ENCODE peak calls at places on chromosomes 2 and 18, in five cellular contexts. One of them, this sample, is unnamed.

GRCh38 chr2:146844226-146844990 is 1000.4 kb upstream of the ACVR2A start:
- DNase-seq in A549: no peak
- DNase-seq in Peyer's patch: no peak
- DNase-seq in H1: no peak
- DNase-seq in ovary: no peak
- DNase-seq in this sample: no peak

GRCh38 chr2:219707496-219708285 is 80.3 kb downstream of the SLC4A3 start:
- DNase-seq in A549: no peak
- DNase-seq in Peyer's patch: no peak
- DNase-seq in H1: no peak
- DNase-seq in ovary: no peak
- DNase-seq in this sample: no peak

GRCh38 chr2:54539683-54540082 is 83.6 kb downstream of the SPTBN1 start:
- DNase-seq in A549: no peak
- DNase-seq in Peyer's patch: no peak
- DNase-seq in H1: no peak
- DNase-seq in ovary: no peak
- DNase-seq in this sample: no peak

GRCh38 chr18:26992920-26993319 is 127.4 kb upstream of the AQP4 start:
- DNase-seq in A549: no peak
- DNase-seq in Peyer's patch: no peak
- DNase-seq in H1: no peak
- DNase-seq in ovary: no peak
- DNase-seq in this sample: no peak

GRCh38 chr2:17878222-17879136 is at the start of gene KCNS3:
- DNase-seq in A549: peak
- DNase-seq in Peyer's patch: peak
- DNase-seq in H1: peak
- DNase-seq in ovary: no peak
- DNase-seq in this sample: peak

GRCh38 chr2:207952564-207953345 is 72.6 kb downstream of the PLEKHM3 start:
- DNase-seq in A549: no peak
- DNase-seq in Peyer's patch: no peak
- DNase-seq in H1: no peak
- DNase-seq in ovary: no peak
- DNase-seq in this sample: no peak

GRCh38 chr18:30675905-30676620 is 366.5 kb downstream of the DSC3 start:
- DNase-seq in A549: no peak
- DNase-seq in Peyer's patch: no peak
- DNase-seq in H1: no peak
- DNase-seq in ovary: no peak
- DNase-seq in this sample: no peak

GRCh38 chr2:160379399-160379798 is 114.2 kb downstream of the RBMS1 start:
- DNase-seq in A549: no peak
- DNase-seq in Peyer's patch: no peak
- DNase-seq in H1: no peak
- DNase-seq in ovary: no peak
- DNase-seq in this sample: no peak

GRCh38 chr2:71832844-71833243 is 314.8 kb downstream of the CYP26B1 start:
- DNase-seq in A549: no peak
- DNase-seq in Peyer's patch: no peak
- DNase-seq in H1: no peak
- DNase-seq in ovary: no peak
- DNase-seq in this sample: no peak

GRCh38 chr2:43458002-43458628 is 137.7 kb downstream of the THADA start:
- DNase-seq in A549: no peak
- DNase-seq in Peyer's patch: no peak
- DNase-seq in H1: no peak
- DNase-seq in ovary: no peak
- DNase-seq in this sample: no peak

GRCh38 chr2:218296200-218296599 is 3.9 kb upstream of the TMBIM1 start:
- DNase-seq in A549: no peak
- DNase-seq in Peyer's patch: no peak
- DNase-seq in H1: no peak
- DNase-seq in ovary: no peak
- DNase-seq in this sample: no peak

GRCh38 chr18:47404845-47405244 is 153.4 kb upstream of the SKOR2 start:
- DNase-seq in A549: no peak
- DNase-seq in Peyer's patch: no peak
- DNase-seq in H1: no peak
- DNase-seq in ovary: no peak
- DNase-seq in this sample: no peak

GRCh38 chr2:69624153-69624552 is 19.4 kb downstream of the AAK1 start:
- DNase-seq in A549: no peak
- DNase-seq in Peyer's patch: no peak
- DNase-seq in H1: no peak
- DNase-seq in ovary: no peak
- DNase-seq in this sample: no peak

GRCh38 chr2:50582164-50582563 is 449.8 kb downstream of the NRXN1 start:
- DNase-seq in A549: no peak
- DNase-seq in Peyer's patch: no peak
- DNase-seq in H1: no peak
- DNase-seq in ovary: no peak
- DNase-seq in this sample: no peak

GRCh38 chr2:239938651-239939486 is 86.3 kb downstream of the NDUFA10 start:
- DNase-seq in A549: no peak
- DNase-seq in Peyer's patch: peak
- DNase-seq in H1: no peak
- DNase-seq in ovary: peak
- DNase-seq in this sample: no peak

GRCh38 chr2:176638167-176639015 is 369.1 kb downstream of the MTX2 start:
- DNase-seq in A549: peak
- DNase-seq in Peyer's patch: peak
- DNase-seq in H1: peak
- DNase-seq in ovary: peak
- DNase-seq in this sample: peak

GRCh38 chr2:227177592-227178336 is 13.3 kb downstream of the COL4A3 start:
- DNase-seq in A549: no peak
- DNase-seq in Peyer's patch: no peak
- DNase-seq in H1: no peak
- DNase-seq in ovary: no peak
- DNase-seq in this sample: no peak

GRCh38 chr2:178101321-178102079 is 10.7 kb upstream of the RBM45 start:
- DNase-seq in A549: no peak
- DNase-seq in Peyer's patch: no peak
- DNase-seq in H1: no peak
- DNase-seq in ovary: no peak
- DNase-seq in this sample: no peak

GRCh38 chr2:36695746-36696415 is 626 bp upstream of the VIT start:
- DNase-seq in A549: no peak
- DNase-seq in Peyer's patch: no peak
- DNase-seq in H1: no peak
- DNase-seq in ovary: no peak
- DNase-seq in this sample: no peak

GRCh38 chr2:107334311-107334710 is 448.3 kb upstream of the ST6GAL2 start:
- DNase-seq in A549: no peak
- DNase-seq in Peyer's patch: no peak
- DNase-seq in H1: no peak
- DNase-seq in ovary: no peak
- DNase-seq in this sample: no peak

GRCh38 chr18:21183670-21184069 is 58.4 kb upstream of the GREB1L start:
- DNase-seq in A549: no peak
- DNase-seq in Peyer's patch: no peak
- DNase-seq in H1: no peak
- DNase-seq in ovary: no peak
- DNase-seq in this sample: no peak

GRCh38 chr2:237404413-237404812 is 9.6 kb downstream of the COL6A3 start:
- DNase-seq in A549: no peak
- DNase-seq in Peyer's patch: no peak
- DNase-seq in H1: no peak
- DNase-seq in ovary: no peak
- DNase-seq in this sample: no peak

GRCh38 chr2:196276421-196276820 is 105.0 kb upstream of the STK17B start:
- DNase-seq in A549: no peak
- DNase-seq in Peyer's patch: no peak
- DNase-seq in H1: no peak
- DNase-seq in ovary: no peak
- DNase-seq in this sample: no peak

GRCh38 chr2:54423213-54423612 is 32.9 kb upstream of the SPTBN1 start:
- DNase-seq in A549: no peak
- DNase-seq in Peyer's patch: no peak
- DNase-seq in H1: no peak
- DNase-seq in ovary: no peak
- DNase-seq in this sample: no peak

GRCh38 chr2:53362934-53363333 is 404.7 kb upstream of the CHAC2 start:
- DNase-seq in A549: no peak
- DNase-seq in Peyer's patch: no peak
- DNase-seq in H1: no peak
- DNase-seq in ovary: no peak
- DNase-seq in this sample: no peak

GRCh38 chr18:36539674-36540073 is 242.2 kb downstream of the FHOD3 start:
- DNase-seq in A549: no peak
- DNase-seq in Peyer's patch: no peak
- DNase-seq in H1: no peak
- DNase-seq in ovary: no peak
- DNase-seq in this sample: no peak

GRCh38 chr2:27078267-27079194 is at the start of gene EMILIN1:
- DNase-seq in A549: no peak
- DNase-seq in Peyer's patch: no peak
- DNase-seq in H1: peak
- DNase-seq in ovary: peak
- DNase-seq in this sample: peak

GRCh38 chr2:33967103-33967502 is 368.0 kb upstream of the FAM98A start:
- DNase-seq in A549: no peak
- DNase-seq in Peyer's patch: no peak
- DNase-seq in H1: no peak
- DNase-seq in ovary: no peak
- DNase-seq in this sample: no peak

GRCh38 chr2:133438026-133438425 is 130.2 kb downstream of the NCKAP5 start:
- DNase-seq in A549: no peak
- DNase-seq in Peyer's patch: no peak
- DNase-seq in H1: no peak
- DNase-seq in ovary: no peak
- DNase-seq in this sample: no peak

GRCh38 chr18:48129621-48130082 is 199.2 kb upstream of the SMAD2 start:
- DNase-seq in A549: no peak
- DNase-seq in Peyer's patch: no peak
- DNase-seq in H1: no peak
- DNase-seq in ovary: peak
- DNase-seq in this sample: peak

GRCh38 chr2:2333076-2333475 is 2.0 kb upstream of the MYT1L start:
- DNase-seq in A549: no peak
- DNase-seq in Peyer's patch: no peak
- DNase-seq in H1: no peak
- DNase-seq in ovary: no peak
- DNase-seq in this sample: no peak

GRCh38 chr18:10724666-10725065 is 198.8 kb downstream of the NAPG start:
- DNase-seq in A549: no peak
- DNase-seq in Peyer's patch: no peak
- DNase-seq in H1: no peak
- DNase-seq in ovary: no peak
- DNase-seq in this sample: no peak
- TF ChIP-seq POLR2A in A549: no peak
- TF ChIP-seq POLR2A in Peyer's patch: no peak
- TF ChIP-seq POLR2A in H1: no peak
- TF ChIP-seq POLR2A in ovary: no peak
- TF ChIP-seq POLR2A in this sample: no peak

GRCh38 chr2:28325173-28325566 is 67.5 kb upstream of the FOSL2 start:
- DNase-seq in A549: no peak
- DNase-seq in Peyer's patch: no peak
- DNase-seq in H1: no peak
- DNase-seq in ovary: no peak
- DNase-seq in this sample: no peak

GRCh38 chr2:28326873-28327495 is 65.7 kb upstream of the FOSL2 start:
- DNase-seq in A549: no peak
- DNase-seq in Peyer's patch: no peak
- DNase-seq in H1: no peak
- DNase-seq in ovary: peak
- DNase-seq in this sample: no peak

GRCh38 chr2:28325567-28326468 is 66.8 kb upstream of the FOSL2 start:
- DNase-seq in A549: no peak
- DNase-seq in Peyer's patch: no peak
- DNase-seq in H1: no peak
- DNase-seq in ovary: no peak
- DNase-seq in this sample: peak

GRCh38 chr2:28327596-28327962 is 65.1 kb upstream of the FOSL2 start:
- DNase-seq in A549: no peak
- DNase-seq in Peyer's patch: no peak
- DNase-seq in H1: no peak
- DNase-seq in ovary: no peak
- DNase-seq in this sample: no peak

GRCh38 chr2:28326469-28326805 is 66.2 kb upstream of the FOSL2 start:
- DNase-seq in A549: no peak
- DNase-seq in Peyer's patch: no peak
- DNase-seq in H1: no peak
- DNase-seq in ovary: no peak
- DNase-seq in this sample: peak
- H3K27ac ChIP-seq in A549: no peak
- H3K27ac ChIP-seq in Peyer's patch: no peak
- H3K27ac ChIP-seq in H1: no peak
- H3K27ac ChIP-seq in ovary: peak
- H3K27ac ChIP-seq in this sample: no peak

GRCh38 chr2:127106998-127107621 is at the start of gene BIN1:
- DNase-seq in A549: peak
- DNase-seq in Peyer's patch: peak
- DNase-seq in H1: peak
- DNase-seq in ovary: peak
- DNase-seq in this sample: peak
- TF ChIP-seq POLR2A in A549: peak
- TF ChIP-seq POLR2A in Peyer's patch: peak
- TF ChIP-seq POLR2A in H1: peak
- TF ChIP-seq POLR2A in ovary: peak
- TF ChIP-seq POLR2A in this sample: peak

DNA sequence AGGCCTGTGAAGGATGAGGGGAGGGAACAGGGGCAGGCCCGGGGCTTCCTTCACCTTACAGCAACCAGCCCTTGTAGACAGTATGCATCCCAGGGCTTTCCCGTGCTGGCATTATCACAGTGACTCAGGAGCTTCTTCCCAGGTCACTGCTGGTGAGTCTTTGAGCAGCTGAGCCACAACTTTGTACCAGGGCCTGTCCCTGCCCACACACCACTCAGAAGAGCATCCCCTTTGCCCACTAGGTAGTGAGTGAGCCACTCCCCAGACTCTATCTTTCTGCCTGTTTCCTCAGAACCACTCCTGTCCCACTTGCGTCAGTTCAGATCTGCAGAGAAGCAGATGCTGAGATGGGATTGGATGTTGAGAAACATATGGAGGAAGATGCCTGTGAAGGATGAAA is 69.6 kb upstream of the ALPP start:
- DNase-seq in A549: no peak
- DNase-seq in Peyer's patch: no peak
- DNase-seq in H1: no peak
- DNase-seq in ovary: no peak
- DNase-seq in this sample: no peak
- H3K27ac ChIP-seq in A549: no peak
- H3K27ac ChIP-seq in Peyer's patch: no peak
- H3K27ac ChIP-seq in H1: no peak
- H3K27ac ChIP-seq in ovary: no peak
- H3K27ac ChIP-seq in this sample: no peak

GRCh38 chr2:172308253-172308935 is 119.0 kb upstream of the ITGA6 start:
- DNase-seq in A549: no peak
- DNase-seq in Peyer's patch: no peak
- DNase-seq in H1: no peak
- DNase-seq in ovary: no peak
- DNase-seq in this sample: no peak

GRCh38 chr2:172307800-172308199 is 119.6 kb upstream of the ITGA6 start:
- DNase-seq in A549: no peak
- DNase-seq in Peyer's patch: no peak
- DNase-seq in H1: no peak
- DNase-seq in ovary: no peak
- DNase-seq in this sample: no peak

GRCh38 chr2:172313715-172314341 is 113.6 kb upstream of the ITGA6 start:
- DNase-seq in A549: no peak
- DNase-seq in Peyer's patch: no peak
- DNase-seq in H1: no peak
- DNase-seq in ovary: no peak
- DNase-seq in this sample: no peak

GRCh38 chr2:172311921-172312345 is 115.5 kb upstream of the ITGA6 start:
- DNase-seq in A549: no peak
- DNase-seq in Peyer's patch: no peak
- DNase-seq in H1: no peak
- DNase-seq in ovary: no peak
- DNase-seq in this sample: no peak
- TF ChIP-seq POLR2A in A549: no peak
- TF ChIP-seq POLR2A in Peyer's patch: no peak
- TF ChIP-seq POLR2A in H1: no peak
- TF ChIP-seq POLR2A in ovary: no peak
- TF ChIP-seq POLR2A in this sample: no peak

This sample was measured in adrenal gland.